ENCODE peak calls at places on chromosomes 7 and 10, in five cellular contexts. U, X, P, C and M are unnamed samples. For H3K4me1, the result is how much of the 10 kb centered on the place peaks cover.

GRCh38 chr10:24465899-24466615 is 257.1 kb downstream of the KIAA1217 start:
- DNase-seq in U (peak), X (peak), P (peak), C (peak), M (peak)

GRCh38 chr10:70115948-70116682 is 16.5 kb downstream of the AIFM2 start:
- DNase-seq in U (peak), X (peak), P (peak), C (peak), M (peak)

GRCh38 chr7:52956379-52956915 is 79.0 kb upstream of the POM121L12 start:
- DNase-seq in U (peak), X (no peak), P (no peak), C (no peak), M (no peak)

GRCh38 chr10:44832595-44833390 is 78.3 kb upstream of the TMEM72 start:
- DNase-seq in U (no peak), X (no peak), P (no peak), C (no peak), M (no peak)

GRCh38 chr10:24552346-24553016 is 171.2 kb downstream of the ARHGAP21 start:
- DNase-seq in U (peak), X (no peak), P (no peak), C (peak), M (no peak)

GRCh38 chr10:72308320-72308987 is 34.7 kb downstream of the DDIT4 start:
- DNase-seq in U (peak), X (peak), P (peak), C (peak), M (peak)

GRCh38 chr7:138785587-138786437 is 12.0 kb upstream of the TMEM213 start:
- DNase-seq in U (no peak), X (peak), P (no peak), C (peak), M (no peak)

GRCh38 chr10:111481271-111482073 is 404.6 kb downstream of the ADRA2A start:
- DNase-seq in U (no peak), X (no peak), P (no peak), C (peak), M (no peak)

GRCh38 chr7:35613150-35613549 is 81.8 kb downstream of the HERPUD2 start:
- DNase-seq in U (no peak), X (peak), P (no peak), C (no peak), M (no peak)

GRCh38 chr7:18320971-18321567 is 174.5 kb upstream of the HDAC9 start:
- DNase-seq in U (peak), X (peak), P (peak), C (peak), M (no peak)

GRCh38 chr10:7886056-7886455 is 67.8 kb downstream of the TAF3 start:
- DNase-seq in U (no peak), X (no peak), P (no peak), C (no peak), M (no peak)

GRCh38 chr7:132061931-132062330 is 505.5 kb upstream of the PODXL start:
- DNase-seq in U (no peak), X (peak), P (peak), C (no peak), M (no peak)

GRCh38 chr10:84353052-84353803 is 24.8 kb downstream of the CCSER2 start:
- DNase-seq in U (no peak), X (no peak), P (no peak), C (no peak), M (no peak)

GRCh38 chr7:77235280-77235679 is 35.7 kb upstream of the FGL2 start:
- DNase-seq in U (no peak), X (peak), P (peak), C (no peak), M (no peak)

GRCh38 chr7:47153076-47153475 is 428.8 kb downstream of the TNS3 start:
- DNase-seq in U (peak), X (peak), P (peak), C (peak), M (peak)

GRCh38 chr7:36683695-36684357 is 40.5 kb downstream of the AOAH start:
- DNase-seq in U (peak), X (no peak), P (no peak), C (no peak), M (no peak)

GRCh38 chr7:52017802-52018679 is 701.4 kb upstream of the COBL start:
- DNase-seq in U (peak), X (no peak), P (no peak), C (peak), M (no peak)

GRCh38 chr7:88452648-88453047 is 146.0 kb upstream of the STEAP4 start:
- DNase-seq in U (peak), X (no peak), P (no peak), C (no peak), M (no peak)

GRCh38 chr7:128827248-128827958 is 2.8 kb upstream of the FLNC start:
- DNase-seq in U (peak), X (peak), P (peak), C (no peak), M (peak)

GRCh38 chr7:71414490-71414889 is 282.5 kb downstream of the GALNT17 start:
- DNase-seq in U (no peak), X (no peak), P (no peak), C (no peak), M (peak)

GRCh38 chr7:18151419-18151818 is 123.8 kb upstream of the PRPS1L1 start:
- DNase-seq in U (no peak), X (no peak), P (no peak), C (peak), M (no peak)

GRCh38 chr7:108418941-108419340 is 37.3 kb downstream of the NRCAM start:
- DNase-seq in U (no peak), X (no peak), P (no peak), C (no peak), M (no peak)

GRCh38 chr7:87875151-87876039 is 765 bp downstream of the SLC25A40 start:
- DNase-seq in U (no peak), X (peak), P (peak), C (peak), M (peak)

GRCh38 chr10:21293518-21294356 is 231.7 kb downstream of the SKIDA1 start:
- DNase-seq in U (no peak), X (no peak), P (peak), C (peak), M (no peak)

GRCh38 chr7:43362652-43363428 is 220.1 kb upstream of the STK17A start:
- DNase-seq in U (peak), X (peak), P (peak), C (peak), M (no peak)

GRCh38 chr10:97940534-97940933 is 89.9 kb downstream of the CRTAC1 start:
- DNase-seq in U (no peak), X (no peak), P (no peak), C (no peak), M (no peak)

GRCh38 chr10:102611514-102612095 is 32.7 kb upstream of the TRIM8 start:
- DNase-seq in U (no peak), X (peak), P (no peak), C (no peak), M (no peak)

GRCh38 chr7:34220501-34220900 is 315.2 kb downstream of the BMPER start:
- DNase-seq in U (no peak), X (no peak), P (no peak), C (no peak), M (no peak)

GRCh38 chr7:123624527-123625183 is 23.0 kb downstream of the ASB15 start:
- DNase-seq in U (peak), X (peak), P (no peak), C (peak), M (peak)

GRCh38 chr7:90607196-90607595 is 11.1 kb downstream of the CDK14 start:
- DNase-seq in U (no peak), X (no peak), P (no peak), C (no peak), M (no peak)

GRCh38 chr7:157077021-157077420 is 61.7 kb upstream of the UBE3C start:
- DNase-seq in U (no peak), X (no peak), P (no peak), C (no peak), M (no peak)

GRCh38 chr7:99624487-99624886 is 7.7 kb downstream of the ZSCAN25 start:
- DNase-seq in U (no peak), X (no peak), P (no peak), C (no peak), M (peak)

GRCh38 chr10:1048349-1048731 is 579 bp downstream of the IDI1 start:
- DNase-seq in U (no peak), X (peak), P (peak), C (peak), M (peak)

GRCh38 chr10:42992957-42993390 is 83.9 kb upstream of the RET start:
- DNase-seq in U (no peak), X (no peak), P (no peak), C (no peak), M (no peak)

GRCh38 chr7:33773053-33773452 is 132.3 kb upstream of the BMPER start:
- DNase-seq in U (no peak), X (peak), P (peak), C (no peak), M (no peak)

GRCh38 chr10:108852211-108852610 is 1071.1 kb downstream of the XPNPEP1 start:
- DNase-seq in U (no peak), X (no peak), P (no peak), C (no peak), M (no peak)
- H3K4me1 ChIP-seq in U (under half), X (under half), P (under half), C (under half), M (under half)

GRCh38 chr7:141640239-141640840 is 61.6 kb downstream of the DENND11 start:
- DNase-seq in U (no peak), X (peak), P (no peak), C (no peak), M (no peak)

GRCh38 chr7:141645188-141645587 is 56.8 kb downstream of the DENND11 start:
- DNase-seq in U (no peak), X (no peak), P (no peak), C (no peak), M (no peak)

GRCh38 chr7:141646826-141647480 is 55.0 kb downstream of the DENND11 start:
- DNase-seq in U (no peak), X (peak), P (no peak), C (no peak), M (no peak)

DNA sequence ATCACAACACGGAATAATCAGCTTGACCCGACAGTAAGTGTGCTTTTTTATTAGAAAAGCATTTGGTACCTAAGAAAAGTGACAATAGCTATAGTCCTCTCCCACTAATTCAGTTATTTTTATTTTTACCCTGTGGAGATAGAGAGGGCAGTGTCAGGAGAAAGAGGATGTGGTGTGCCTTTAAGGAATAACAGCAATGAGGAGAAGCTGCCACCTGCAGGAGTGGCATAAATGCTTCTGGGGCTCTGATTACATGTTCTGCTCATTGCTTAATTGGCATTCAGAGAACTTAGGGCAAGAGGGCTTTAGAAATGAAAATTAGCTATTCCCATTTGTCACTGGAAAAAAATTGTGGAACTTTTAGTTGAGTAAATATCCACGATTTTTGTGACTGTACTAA is 60.1 kb downstream of the DENND11 start:
- DNase-seq in U (no peak), X (no peak), P (no peak), C (no peak), M (no peak)
- TF ChIP-seq CTCF in U (no peak), X (no peak), P (no peak), C (peak), M (no peak)

GRCh38 chr10:131092416-131092815 is 219.1 kb downstream of the TCERG1L start:
- DNase-seq in U (no peak), X (no peak), P (no peak), C (no peak), M (no peak)

GRCh38 chr10:131089861-131090260 is 221.7 kb downstream of the TCERG1L start:
- DNase-seq in U (no peak), X (no peak), P (no peak), C (no peak), M (no peak)

GRCh38 chr10:131089150-131089549 is 222.4 kb downstream of the TCERG1L start:
- DNase-seq in U (no peak), X (no peak), P (no peak), C (no peak), M (no peak)

GRCh38 chr10:131091682-131092081 is 219.8 kb downstream of the TCERG1L start:
- DNase-seq in U (no peak), X (no peak), P (no peak), C (no peak), M (no peak)

GRCh38 chr10:131090761-131091661 is 220.5 kb downstream of the TCERG1L start:
- DNase-seq in U (no peak), X (no peak), P (no peak), C (no peak), M (no peak)
- H3K27ac ChIP-seq in U (no peak), X (no peak), P (no peak), C (no peak), M (no peak)

GRCh38 chr7:2517004-2517403 is 2.6 kb upstream of the LFNG start:
- DNase-seq in U (no peak), X (peak), P (peak), C (no peak), M (no peak)
- H3K4me1 ChIP-seq in U (under half), X (under half), P (under half), C (under half), M (under half)

DNA sequence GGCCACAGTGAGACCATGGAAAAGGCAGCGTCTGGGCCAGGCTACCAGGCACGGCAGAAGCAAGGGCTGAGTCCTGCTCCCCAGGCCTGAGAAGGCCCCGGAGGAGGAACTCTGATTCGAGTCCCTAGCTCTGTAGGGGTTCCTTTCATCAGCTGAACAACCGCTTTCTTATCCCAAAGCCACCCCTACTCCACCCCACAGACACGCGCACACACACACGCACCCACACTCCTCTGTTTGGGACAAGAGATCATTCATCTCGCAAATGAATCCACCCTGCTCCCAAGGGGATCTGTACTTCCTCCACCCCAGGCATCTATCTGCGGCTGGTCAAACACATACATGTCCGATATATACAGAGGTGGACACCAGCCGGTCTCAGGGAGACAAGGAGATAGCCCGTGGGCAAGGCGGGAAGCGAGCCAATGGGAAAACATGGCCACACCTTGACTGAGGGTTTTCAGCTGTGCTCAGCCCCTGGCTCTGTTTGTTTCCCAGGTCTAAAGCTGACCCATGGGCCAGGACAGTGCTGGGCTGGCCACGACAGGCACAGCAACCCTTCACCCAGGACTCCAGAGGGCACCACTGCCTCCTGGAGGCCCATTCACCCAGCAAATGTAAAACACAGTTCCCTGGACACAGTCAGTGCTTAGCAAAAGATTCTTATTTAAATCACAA is 7.3 kb downstream of the ZCCHC24 start:
- DNase-seq in U (no peak), X (no peak), P (peak), C (no peak), M (no peak)
- TF ChIP-seq CTCF in U (peak), X (no peak), P (peak), C (no peak), M (peak)